ENCODE peak calls at places on chromosomes 11 and 22, in four cellular contexts. E is kidney, R is caudate nucleus, L is HuH-7. X is an unnamed sample.

GRCh38 chr11:77407613-77408012 is 66.3 kb downstream of the PAK1 start:
- DNase-seq in R (no peak), L (no peak), E (no peak), X (peak; percentile 83)

GRCh38 chr22:45785458-45785857 is 113.8 kb downstream of the ATXN10 start:
- DNase-seq in E (no peak), L (no peak), R (no peak), X (no peak)

GRCh38 chr11:41446566-41446965 is 12.9 kb downstream of the LRRC4C start:
- DNase-seq in R (no peak), L (no peak), E (no peak), X (no peak)

GRCh38 chr11:2561283-2562180 is 116.7 kb downstream of the KCNQ1 start:
- DNase-seq in R (no peak), E (peak; percentile 69), L (no peak), X (peak; percentile 71)

GRCh38 chr22:30305906-30306628 is 16.8 kb upstream of the CASTOR1 start:
- DNase-seq in E (no peak), R (no peak), L (no peak), X (no peak)

GRCh38 chr11:36945384-36945783 is 347.3 kb upstream of the RAG2 start:
- DNase-seq in L (peak; percentile 6), R (no peak), E (no peak), X (no peak)

GRCh38 chr11:67264886-67265632 is 1.2 kb upstream of the GRK2 start:
- DNase-seq in E (no peak), L (no peak), R (no peak), X (peak; percentile 86)

GRCh38 chr11:114725623-114726022 is 47.3 kb downstream of the NXPE2 start:
- DNase-seq in L (no peak), E (no peak), R (no peak), X (no peak)

GRCh38 chr22:44119669-44120313 is 60.9 kb upstream of the PARVG start:
- DNase-seq in E (peak; percentile 28), R (no peak), L (no peak), X (no peak)

GRCh38 chr11:68584097-68584496 is 100.2 kb upstream of the GAL start:
- DNase-seq in L (peak; percentile 88), E (no peak), R (no peak), X (no peak)

GRCh38 chr22:22800716-22801115 is 86.9 kb upstream of the IGLL5 start:
- DNase-seq in L (no peak), R (no peak), E (no peak), X (peak; percentile 42)

GRCh38 chr11:101334581-101334980 is 205.0 kb upstream of the PGR start:
- DNase-seq in E (no peak), R (no peak), L (no peak), X (no peak)

GRCh38 chr11:64477675-64478074 is 113.3 kb upstream of the SLC22A12 start:
- DNase-seq in R (no peak), E (no peak), L (no peak), X (no peak)

GRCh38 chr22:20066617-20067383 is 13.2 kb upstream of the DGCR8 start:
- DNase-seq in R (no peak), E (no peak), L (no peak), X (peak; percentile 62)

GRCh38 chr11:81497202-81497804 is 1236.4 kb downstream of the FAM181B start:
- DNase-seq in E (no peak), L (peak; percentile 4), R (no peak), X (peak; percentile 15)

GRCh38 chr22:40728731-40729189 is 49.5 kb downstream of the MCHR1 start:
- DNase-seq in E (no peak), L (no peak), R (no peak), X (no peak)

GRCh38 chr11:43923327-43924111 is 18.9 kb upstream of the C11orf96 start:
- DNase-seq in L (no peak), R (no peak), E (peak; percentile 78), X (peak; percentile 89)

GRCh38 chr11:69380451-69380901 is 86.5 kb downstream of the MYEOV start:
- DNase-seq in L (no peak), R (no peak), E (no peak), X (peak; percentile 48)

X was measured in osteoblast.